ENCODE peak calls at places on chromosomes 11 and 22, in six cellular contexts. E is stimulated activated CD8-positive, alpha-beta memory T cell treated with anti-CD3 and anti-CD28 coated beads, Interleukin-2, amount 100 ng/mL, for 1 hour; P is stimulated activated CD4-positive, alpha-beta T cell treated with anti-CD3 and anti-CD28 coated beads, Interleukin-15, amount 100 ng/mL, for 24 hours; C is AG20443; F is AG08395; S is astrocyte of the spinal cord. Q is an unnamed sample.

GRCh38 chr11:80157447-80157846 is 716.6 kb upstream of the TENM4 start:
- DNase-seq in C (no peak), E (no peak), P (no peak), S (no peak), F (no peak), Q (no peak)

GRCh38 chr11:124611016-124611571 is at the start of gene PANX3:
- DNase-seq in F (no peak), E (no peak), C (no peak), S (peak; percentile 24), P (no peak), Q (no peak)

GRCh38 chr11:102115557-102115956 is 5.3 kb downstream of the YAP1 start:
- DNase-seq in P (no peak), C (no peak), E (no peak), F (peak; percentile 20), S (peak; percentile 82), Q (no peak)

GRCh38 chr11:63804259-63804658 is 9.0 kb upstream of the SPINDOC start:
- DNase-seq in E (no peak), C (no peak), S (no peak), F (no peak), P (no peak), Q (no peak)

GRCh38 chr11:2732261-2732939 is 32.6 kb upstream of the KCNQ1OT1 start:
- DNase-seq in P (no peak), E (no peak), S (no peak), C (no peak), F (no peak), Q (no peak)

GRCh38 chr11:18709414-18709813 is 10.8 kb downstream of the TMEM86A start:
- DNase-seq in E (no peak), P (no peak), S (no peak), C (no peak), F (no peak), Q (no peak)

GRCh38 chr11:115238086-115238485 is 266.1 kb downstream of the CADM1 start:
- DNase-seq in C (no peak), S (no peak), E (no peak), F (no peak), P (no peak), Q (no peak)

GRCh38 chr11:113906515-113906914 is 1.9 kb downstream of the HTR3B start:
- DNase-seq in F (no peak), P (no peak), S (no peak), C (no peak), E (no peak), Q (no peak)

GRCh38 chr11:35247428-35247827 is 108.5 kb downstream of the CD44 start:
- DNase-seq in E (peak; percentile 33), S (no peak), F (no peak), C (no peak), P (peak; percentile 24), Q (no peak)

GRCh38 chr22:29479417-29480261 is at the start of gene NEFH:
- DNase-seq in C (no peak), P (no peak), E (no peak), F (no peak), S (no peak), Q (no peak)

GRCh38 chr11:574632-575323 is 1.5 kb upstream of the PHRF1 start:
- DNase-seq in E (no peak), P (peak; percentile 37), F (no peak), C (no peak), S (no peak), Q (no peak)

GRCh38 chr11:16606784-16607674 is 131.4 kb upstream of the C11orf58 start:
- DNase-seq in S (peak; percentile 30), E (no peak), C (no peak), P (peak; percentile 18), F (no peak), Q (no peak)